ENCODE peak calls at places on chromosome 13, in seven cellular contexts. U is NCI-H774, E is NCI-H2081, S is ELF-1, A is left lung, P is substantia nigra, J is cardiac muscle cell. D is an unnamed sample.

GRCh38 chr13:43303040-43303729 is 279.8 kb downstream of the DNAJC15 start:
- DNase-seq in U (no peak), E (peak; percentile 37), S (peak; percentile 79), A (peak; percentile 39), P (peak; percentile 73), J (peak; percentile 83), D (peak; percentile 16)

GRCh38 chr13:30752201-30752797 is 17.0 kb downstream of the ALOX5AP start:
- DNase-seq in U (no peak), E (no peak), S (no peak), A (no peak), P (no peak), J (peak; percentile 68), D (no peak)

GRCh38 chr13:98445340-98446233 is 131.3 kb downstream of the STK24 start:
- DNase-seq in U (no peak), E (peak; percentile 55), S (peak; percentile 88), A (peak; percentile 52), P (peak; percentile 59), J (peak; percentile 64), D (no peak)

GRCh38 chr13:25840261-25840660 is 211.6 kb downstream of the SHISA2 start:
- DNase-seq in U (no peak), E (no peak), S (no peak), A (no peak), P (no peak), J (no peak), D (no peak)

GRCh38 chr13:66305960-66306617 is 924.0 kb downstream of the PCDH9 start:
- DNase-seq in U (no peak), E (no peak), S (no peak), A (no peak), P (no peak), J (no peak), D (no peak)

GRCh38 chr13:114111577-114111976 is 20.8 kb downstream of the RASA3 start:
- DNase-seq in U (no peak), E (no peak), S (no peak), A (peak; percentile 8), P (no peak), J (no peak), D (no peak)

GRCh38 chr13:26721251-26721939 is 39.2 kb downstream of the GPR12 start:
- DNase-seq in U (no peak), E (no peak), S (no peak), A (no peak), P (no peak), J (no peak), D (no peak)

GRCh38 chr13:76976488-76976887 is 15.4 kb upstream of the CLN5 start:
- DNase-seq in U (no peak), E (no peak), S (no peak), A (no peak), P (no peak), J (no peak), D (peak; percentile 83)

GRCh38 chr13:107992542-107992941 is 222.8 kb downstream of the LIG4 start:
- DNase-seq in U (no peak), E (no peak), S (no peak), A (no peak), P (no peak), J (no peak), D (no peak)

GRCh38 chr13:40664100-40665060 is 2.1 kb downstream of the FOXO1 start:
- DNase-seq in U (no peak), E (no peak), S (peak; percentile 68), A (peak; percentile 83), P (peak; percentile 76), J (peak; percentile 55), D (no peak)

GRCh38 chr13:48299591-48299990 is 4.0 kb upstream of the RB1 start:
- DNase-seq in U (no peak), E (no peak), S (no peak), A (no peak), P (no peak), J (no peak), D (no peak)

GRCh38 chr13:28658539-28658795 is 463 bp upstream of the POMP start:
- DNase-seq in U (no peak), E (no peak), S (no peak), A (no peak), P (no peak), J (peak; percentile 24), D (no peak)

GRCh38 chr13:53242015-53242414 is 213.4 kb downstream of the OLFM4 start:
- DNase-seq in U (no peak), E (peak; percentile 64), S (no peak), A (no peak), P (no peak), J (no peak), D (peak; percentile 56)

GRCh38 chr13:113845723-113846638 is 17.9 kb downstream of the GAS6 start:
- DNase-seq in U (no peak), E (no peak), S (no peak), A (peak; percentile 24), P (no peak), J (no peak), D (no peak)

GRCh38 chr13:82432949-82433348 is 1449.3 kb downstream of the SLITRK1 start:
- DNase-seq in U (no peak), E (no peak), S (no peak), A (no peak), P (no peak), J (no peak), D (no peak)

D was measured in NCI-H2171.